ENCODE peak calls at places on chromosomes 5 and 9, in four cellular contexts. A is heart left ventricle, Z is choroid plexus epithelial cell, K is heart right ventricle. I is an unnamed sample.

GRCh38 chr5:121870489-121870888 is 18.8 kb downstream of the FTMT start:
- DNase-seq in Z (peak; percentile 15), A (no peak), K (no peak), I (no peak)

GRCh38 chr5:149267241-149267973 is 4.3 kb upstream of the AFAP1L1 start:
- DNase-seq in K (no peak), Z (no peak), A (no peak), I (no peak)

GRCh38 chr5:175564716-175565115 is 86.4 kb downstream of the SFXN1 start:
- DNase-seq in A (no peak), K (no peak), Z (no peak), I (no peak)

GRCh38 chr5:138243794-138244193 is 30.6 kb downstream of the GFRA3 start:
- DNase-seq in A (no peak), Z (no peak), K (no peak), I (no peak)

GRCh38 chr5:91345466-91345865 is 37.7 kb downstream of the ARRDC3 start:
- DNase-seq in K (no peak), A (no peak), Z (no peak), I (no peak)

GRCh38 chr9:114501786-114502682 is 3.2 kb downstream of the WHRN start:
- DNase-seq in Z (peak; percentile 64), K (no peak), A (no peak), I (no peak)

GRCh38 chr5:142611154-142611553 is 74.7 kb downstream of the FGF1 start:
- DNase-seq in K (peak; percentile 81), Z (peak; percentile 85), A (peak; percentile 65), I (no peak)

GRCh38 chr5:154892370-154892771 is 33.9 kb downstream of the CNOT8 start:
- DNase-seq in A (peak; percentile 58), K (no peak), Z (no peak), I (no peak)

GRCh38 chr5:80149161-80149609 is 106.7 kb downstream of the SERINC5 start:
- DNase-seq in Z (no peak), K (no peak), A (no peak), I (no peak)

GRCh38 chr5:135130526-135131215 is 96.6 kb upstream of the PITX1 start:
- DNase-seq in A (no peak), Z (no peak), K (no peak), I (no peak)

GRCh38 chr5:57842376-57843015 is 359.9 kb upstream of the ACTBL2 start:
- DNase-seq in Z (peak; percentile 30), K (no peak), A (no peak), I (no peak)

GRCh38 chr9:116502746-116503145 is 184.4 kb upstream of the TRIM32 start:
- DNase-seq in K (no peak), A (no peak), Z (no peak), I (no peak)

GRCh38 chr9:124282442-124283231 is 24.9 kb downstream of the NEK6 start:
- DNase-seq in A (peak; percentile 86), K (peak; percentile 72), Z (peak; percentile 79), I (no peak)

GRCh38 chr5:167871091-167871490 is 420.4 kb upstream of the WWC1 start:
- DNase-seq in Z (no peak), K (no peak), A (no peak), I (no peak)

GRCh38 chr5:127589309-127590036 is 59.4 kb upstream of the CTXN3 start:
- DNase-seq in K (no peak), A (no peak), Z (no peak), I (no peak)

GRCh38 chr5:91332267-91333044 is 50.7 kb downstream of the ARRDC3 start:
- DNase-seq in K (no peak), Z (peak; percentile 82), A (no peak), I (no peak)

GRCh38 chr9:127455299-127455992 is 4.1 kb downstream of the LRSAM1 start:
- DNase-seq in K (no peak), Z (no peak), A (peak; percentile 51), I (no peak)
- TF ChIP-seq CTCF in K (peak; percentile 39), Z (peak; percentile 26), A (peak; percentile 17), I (peak; percentile 35)

GRCh38 chr9:112887377-112887776 is 3.3 kb downstream of the SLC46A2 start:
- DNase-seq in K (no peak), Z (no peak), A (no peak), I (no peak)
- TF ChIP-seq CTCF in K (no peak), Z (peak; percentile 22), A (no peak), I (no peak)

GRCh38 chr9:92138157-92138959 is 23.1 kb upstream of the SPTLC1 start:
- DNase-seq in K (peak; percentile 62), A (peak; percentile 64), Z (peak; percentile 69), I (peak; percentile 55)

GRCh38 chr9:92142329-92142728 is 27.1 kb upstream of the SPTLC1 start:
- DNase-seq in K (no peak), Z (no peak), A (no peak), I (no peak)

GRCh38 chr9:92140074-92140753 is 25.0 kb upstream of the SPTLC1 start:
- DNase-seq in K (peak; percentile 66), A (peak; percentile 74), Z (peak; percentile 82), I (peak; percentile 59)

GRCh38 chr9:92140754-92141143 is 25.5 kb upstream of the SPTLC1 start:
- DNase-seq in Z (no peak), K (no peak), A (no peak), I (no peak)

DNA sequence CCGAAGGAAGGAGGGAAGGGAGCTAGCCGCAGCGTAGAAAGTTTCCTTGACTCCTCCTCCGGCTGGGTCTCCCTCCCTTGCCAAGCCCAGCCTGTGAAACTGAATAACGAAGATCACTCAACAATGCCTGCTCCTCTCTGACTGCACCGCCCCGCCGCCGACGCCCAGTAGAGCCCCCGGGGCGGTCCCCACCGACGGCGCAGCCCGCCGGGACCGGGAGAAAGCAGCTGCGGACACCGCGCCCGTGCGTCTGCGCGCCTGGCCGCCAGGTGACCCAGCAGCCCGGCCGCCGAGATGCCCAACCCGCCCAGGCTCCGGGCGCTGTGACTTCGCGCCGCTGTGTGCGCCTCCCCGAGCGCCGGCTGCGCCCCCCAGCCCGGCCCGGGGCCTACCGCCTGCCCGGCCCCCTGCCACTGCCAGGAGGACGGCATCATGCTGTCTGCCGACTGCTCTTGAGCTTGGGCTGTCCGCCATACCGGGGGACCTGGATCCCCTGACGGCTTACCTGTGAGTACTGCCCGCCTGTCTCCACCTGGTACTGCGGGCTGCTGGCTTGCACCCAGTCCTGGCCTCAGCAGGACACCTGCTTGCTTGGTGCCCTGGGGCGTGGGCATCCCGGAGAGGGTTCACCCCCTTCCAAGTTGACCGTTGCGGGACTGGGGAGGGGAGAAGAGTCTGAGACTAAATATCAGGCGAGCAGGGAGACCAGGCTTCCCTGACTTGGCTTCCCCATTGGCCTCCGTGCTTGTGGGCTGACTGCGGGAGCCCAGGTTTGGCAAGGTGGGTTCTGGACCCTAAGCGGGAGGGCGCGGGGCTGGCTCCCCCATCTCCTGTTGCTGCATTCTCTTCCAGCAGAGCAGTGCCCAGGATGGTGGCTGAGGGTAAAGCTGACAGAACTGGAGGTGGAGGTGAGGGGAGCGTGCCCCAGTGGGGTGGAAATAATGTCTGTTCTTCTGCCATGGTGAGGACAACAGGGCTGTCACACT is 26.2 kb upstream of the SPTLC1 start:
- DNase-seq in Z (peak; percentile 62), A (no peak), K (no peak), I (no peak)
- TF ChIP-seq CTCF in Z (no peak), A (no peak), K (no peak), I (no peak)

GRCh38 chr9:84978761-84979160 is 309.2 kb downstream of the NTRK2 start:
- DNase-seq in A (no peak), K (no peak), Z (no peak), I (no peak)
- TF ChIP-seq CTCF in A (no peak), K (no peak), Z (no peak), I (no peak)

GRCh38 chr9:111037744-111038335 is 430 bp downstream of the LPAR1 start:
- DNase-seq in A (no peak), Z (peak; percentile 53), K (no peak), I (no peak)
- TF ChIP-seq CTCF in A (no peak), Z (no peak), K (no peak), I (peak; percentile 27)

GRCh38 chr5:1733369-1733768 is 66.3 kb downstream of the MRPL36 start:
- DNase-seq in Z (no peak), K (no peak), A (peak; percentile 24), I (no peak)

GRCh38 chr5:1731091-1731639 is 68.5 kb downstream of the MRPL36 start:
- DNase-seq in K (no peak), A (peak; percentile 15), Z (no peak), I (no peak)

GRCh38 chr5:1732955-1733354 is 66.7 kb downstream of the MRPL36 start:
- DNase-seq in K (no peak), A (peak; percentile 19), Z (no peak), I (no peak)

GRCh38 chr5:1730487-1730847 is 69.2 kb downstream of the MRPL36 start:
- DNase-seq in Z (no peak), K (peak; percentile 2), A (no peak), I (no peak)

DNA sequence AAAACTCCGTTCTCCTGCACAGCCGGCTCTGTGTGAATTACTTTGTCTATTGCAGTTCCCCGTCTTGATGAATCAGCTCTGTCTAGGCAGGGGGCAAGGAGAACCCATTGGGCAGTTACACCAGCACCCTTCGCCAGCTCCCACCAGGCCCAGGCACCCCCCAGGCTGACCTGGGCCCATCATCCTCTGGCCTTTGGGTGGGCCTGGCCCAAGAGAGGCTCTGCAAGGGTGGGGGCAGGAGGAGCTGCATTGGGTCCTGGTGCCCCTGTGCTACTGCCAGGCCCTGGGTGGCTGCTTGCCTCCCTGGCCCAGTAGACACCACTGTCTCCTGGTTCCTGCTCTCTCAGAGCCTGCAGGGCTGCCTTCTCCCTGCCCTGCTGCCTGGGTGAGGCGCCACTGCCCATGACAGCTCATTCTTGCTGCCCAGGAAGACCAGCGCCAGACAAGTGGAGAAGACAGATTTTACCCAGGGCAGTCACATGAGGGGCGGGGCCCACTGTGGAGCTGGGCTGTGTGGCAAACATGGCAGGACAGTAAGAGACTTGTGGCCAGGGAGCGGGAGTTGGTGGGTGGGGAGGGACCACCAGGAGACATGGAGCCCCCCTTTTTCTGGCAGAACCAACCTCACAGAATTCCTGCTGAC is 67.3 kb downstream of the MRPL36 start:
- DNase-seq in K (peak; percentile 1), Z (no peak), A (peak; percentile 17), I (no peak)
- TF ChIP-seq CTCF in K (no peak), Z (no peak), A (no peak), I (no peak)

GRCh38 chr5:95317085-95317484 is 32.2 kb upstream of the MCTP1 start:
- DNase-seq in K (no peak), A (no peak), Z (no peak), I (no peak)
- TF ChIP-seq CTCF in K (no peak), A (no peak), Z (peak; percentile 25), I (peak; percentile 24)

GRCh38 chr9:20636883-20637440 is 14.7 kb upstream of the MLLT3 start:
- DNase-seq in A (no peak), K (no peak), Z (peak; percentile 68), I (no peak)
- TF ChIP-seq CTCF in A (no peak), K (no peak), Z (peak; percentile 30), I (no peak)

GRCh38 chr9:121573717-121574485 is 74.3 kb upstream of the GGTA1 start:
- DNase-seq in A (no peak), Z (no peak), K (no peak), I (no peak)
- TF ChIP-seq CTCF in A (no peak), Z (no peak), K (no peak), I (no peak)